ENCODE peak calls at places on chromosomes 12 and 14, in eight cellular contexts. One of them, this sample, is unnamed.

GRCh38 chr12:100024974-100025555 is 40.3 kb upstream of the ANKS1B start:
- DNase-seq in AG04450: no peak
- DNase-seq in cardiac muscle cell: no peak
- DNase-seq in neural progenitor cell: no peak
- DNase-seq in choroid plexus epithelial cell: peak; percentile 30
- DNase-seq in psoas muscle: no peak
- DNase-seq in AG04449: no peak
- DNase-seq in testis: no peak
- DNase-seq in this sample: no peak

GRCh38 chr14:72916174-72916573 is 10.1 kb upstream of the DCAF4 start:
- DNase-seq in AG04450: no peak
- DNase-seq in cardiac muscle cell: no peak
- DNase-seq in neural progenitor cell: no peak
- DNase-seq in choroid plexus epithelial cell: no peak
- DNase-seq in psoas muscle: no peak
- DNase-seq in AG04449: no peak
- DNase-seq in testis: no peak
- DNase-seq in this sample: no peak

GRCh38 chr14:36940476-36940875 is 231.9 kb downstream of the SLC25A21 start:
- DNase-seq in AG04450: no peak
- DNase-seq in cardiac muscle cell: no peak
- DNase-seq in neural progenitor cell: no peak
- DNase-seq in choroid plexus epithelial cell: no peak
- DNase-seq in psoas muscle: no peak
- DNase-seq in AG04449: no peak
- DNase-seq in testis: no peak
- DNase-seq in this sample: no peak

GRCh38 chr12:65497645-65498044 is 219.2 kb downstream of the MSRB3 start:
- DNase-seq in AG04450: no peak
- DNase-seq in cardiac muscle cell: no peak
- DNase-seq in neural progenitor cell: no peak
- DNase-seq in choroid plexus epithelial cell: peak; percentile 53
- DNase-seq in psoas muscle: no peak
- DNase-seq in AG04449: no peak
- DNase-seq in testis: no peak
- DNase-seq in this sample: no peak

GRCh38 chr14:55712505-55712904 is 132.5 kb downstream of the KTN1 start:
- DNase-seq in AG04450: no peak
- DNase-seq in cardiac muscle cell: no peak
- DNase-seq in neural progenitor cell: no peak
- DNase-seq in choroid plexus epithelial cell: no peak
- DNase-seq in psoas muscle: peak; percentile 72
- DNase-seq in AG04449: no peak
- DNase-seq in testis: no peak
- DNase-seq in this sample: no peak

GRCh38 chr12:110039085-110039807 is 9.1 kb downstream of the C12orf76 start:
- DNase-seq in AG04450: peak; percentile 95
- DNase-seq in cardiac muscle cell: no peak
- DNase-seq in neural progenitor cell: no peak
- DNase-seq in choroid plexus epithelial cell: peak; percentile 94
- DNase-seq in psoas muscle: no peak
- DNase-seq in AG04449: peak; percentile 91
- DNase-seq in testis: no peak
- DNase-seq in this sample: peak; percentile 84

GRCh38 chr14:60632257-60632656 is 17.0 kb downstream of the SIX1 start:
- DNase-seq in AG04450: no peak
- DNase-seq in cardiac muscle cell: no peak
- DNase-seq in neural progenitor cell: no peak
- DNase-seq in choroid plexus epithelial cell: no peak
- DNase-seq in psoas muscle: no peak
- DNase-seq in AG04449: no peak
- DNase-seq in testis: no peak
- DNase-seq in this sample: no peak

GRCh38 chr12:55720071-55720564 is at the start of gene RDH5:
- DNase-seq in AG04450: no peak
- DNase-seq in cardiac muscle cell: no peak
- DNase-seq in neural progenitor cell: no peak
- DNase-seq in choroid plexus epithelial cell: peak; percentile 46
- DNase-seq in psoas muscle: peak; percentile 93
- DNase-seq in AG04449: no peak
- DNase-seq in testis: peak; percentile 68
- DNase-seq in this sample: no peak

GRCh38 chr12:128994869-128995268 is 141.6 kb downstream of the GLT1D1 start:
- DNase-seq in AG04450: no peak
- DNase-seq in cardiac muscle cell: no peak
- DNase-seq in neural progenitor cell: no peak
- DNase-seq in choroid plexus epithelial cell: no peak
- DNase-seq in psoas muscle: no peak
- DNase-seq in AG04449: no peak
- DNase-seq in testis: no peak
- DNase-seq in this sample: no peak

GRCh38 chr12:99271071-99271470 is 376.5 kb upstream of the GARIN6 start:
- DNase-seq in AG04450: no peak
- DNase-seq in cardiac muscle cell: no peak
- DNase-seq in neural progenitor cell: no peak
- DNase-seq in choroid plexus epithelial cell: no peak
- DNase-seq in psoas muscle: no peak
- DNase-seq in AG04449: no peak
- DNase-seq in testis: no peak
- DNase-seq in this sample: no peak

GRCh38 chr14:103085106-103086091 is 1.4 kb downstream of the LBHD2 start:
- DNase-seq in AG04450: no peak
- DNase-seq in cardiac muscle cell: no peak
- DNase-seq in neural progenitor cell: peak; percentile 42
- DNase-seq in choroid plexus epithelial cell: no peak
- DNase-seq in psoas muscle: peak; percentile 48
- DNase-seq in AG04449: no peak
- DNase-seq in testis: no peak
- DNase-seq in this sample: no peak
- TF ChIP-seq CTCF in AG04450: peak; percentile 40
- TF ChIP-seq CTCF in cardiac muscle cell: peak; percentile 36
- TF ChIP-seq CTCF in neural progenitor cell: peak; percentile 53
- TF ChIP-seq CTCF in choroid plexus epithelial cell: peak; percentile 40
- TF ChIP-seq CTCF in psoas muscle: no peak
- TF ChIP-seq CTCF in AG04449: peak; percentile 47
- TF ChIP-seq CTCF in testis: no peak
- TF ChIP-seq CTCF in this sample: peak; percentile 31

DNA sequence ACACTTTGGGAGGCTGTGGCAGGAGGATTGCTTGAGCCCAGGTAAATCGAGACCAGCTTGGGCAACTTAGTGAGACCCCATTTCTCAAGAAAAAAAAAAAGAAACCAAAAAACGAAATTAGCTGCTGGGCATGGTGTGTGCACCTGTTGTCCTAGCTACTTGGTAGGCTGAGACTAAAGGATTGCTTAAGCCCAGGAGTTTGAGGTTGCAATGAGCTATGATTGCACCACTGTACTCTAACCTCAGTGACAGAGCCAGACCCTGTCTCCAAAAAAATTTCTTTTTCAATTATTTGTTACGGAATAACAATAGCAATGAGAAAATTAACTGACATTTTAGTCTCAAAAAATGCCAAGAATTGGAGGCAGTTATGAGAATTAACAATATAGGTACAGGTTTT is 128.0 kb downstream of the CCDC91 start:
- DNase-seq in AG04450: no peak
- DNase-seq in cardiac muscle cell: no peak
- DNase-seq in neural progenitor cell: no peak
- DNase-seq in choroid plexus epithelial cell: no peak
- DNase-seq in psoas muscle: no peak
- DNase-seq in AG04449: no peak
- DNase-seq in testis: no peak
- DNase-seq in this sample: no peak
- H3K4me3 ChIP-seq in AG04450: no peak overlapping the region
- H3K4me3 ChIP-seq in cardiac muscle cell: no peak overlapping the region
- H3K4me3 ChIP-seq in neural progenitor cell: no peak overlapping the region
- H3K4me3 ChIP-seq in choroid plexus epithelial cell: no peak overlapping the region
- H3K4me3 ChIP-seq in psoas muscle: no peak overlapping the region
- H3K4me3 ChIP-seq in AG04449: no peak overlapping the region
- H3K4me3 ChIP-seq in testis: no peak overlapping the region
- H3K4me3 ChIP-seq in this sample: no peak overlapping the region

DNA sequence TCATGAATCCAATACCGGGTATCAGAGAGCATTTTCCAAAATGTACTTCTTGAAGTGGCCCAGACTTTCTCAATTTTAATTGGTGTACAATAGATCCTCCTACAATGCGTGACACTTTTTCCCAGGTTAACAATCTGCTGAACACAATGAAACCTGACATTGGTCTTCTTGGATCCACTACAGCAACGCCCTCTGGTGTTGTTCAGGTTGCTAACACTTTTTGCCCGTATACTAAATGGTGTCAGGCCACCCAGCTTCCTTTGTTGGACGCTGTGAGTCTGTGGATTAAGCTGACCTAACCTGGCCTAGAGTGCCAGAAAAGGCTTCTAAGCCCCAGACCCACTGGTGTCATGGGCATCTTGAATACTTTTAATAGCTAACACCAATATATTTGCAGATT is 89.2 kb downstream of the KCNK10 start:
- DNase-seq in AG04450: no peak
- DNase-seq in cardiac muscle cell: peak; percentile 43
- DNase-seq in neural progenitor cell: peak; percentile 71
- DNase-seq in choroid plexus epithelial cell: peak; percentile 0
- DNase-seq in psoas muscle: no peak
- DNase-seq in AG04449: no peak
- DNase-seq in testis: peak; percentile 15
- DNase-seq in this sample: no peak
- TF ChIP-seq CTCF in AG04450: peak; percentile 16
- TF ChIP-seq CTCF in cardiac muscle cell: peak; percentile 37
- TF ChIP-seq CTCF in neural progenitor cell: peak; percentile 62
- TF ChIP-seq CTCF in choroid plexus epithelial cell: no peak
- TF ChIP-seq CTCF in psoas muscle: no peak
- TF ChIP-seq CTCF in AG04449: no peak
- TF ChIP-seq CTCF in testis: peak; percentile 14
- TF ChIP-seq CTCF in this sample: peak; percentile 3

GRCh38 chr14:77111021-77111420 is 13.0 kb downstream of the CIPC start:
- DNase-seq in AG04450: no peak
- DNase-seq in cardiac muscle cell: no peak
- DNase-seq in neural progenitor cell: peak; percentile 95
- DNase-seq in choroid plexus epithelial cell: peak; percentile 22
- DNase-seq in psoas muscle: no peak
- DNase-seq in AG04449: no peak
- DNase-seq in testis: peak; percentile 72
- DNase-seq in this sample: no peak
- H3K4me3 ChIP-seq in AG04450: no peak overlapping the region
- H3K4me3 ChIP-seq in cardiac muscle cell: no peak overlapping the region
- H3K4me3 ChIP-seq in neural progenitor cell: peak overlapping the region; percentile 32
- H3K4me3 ChIP-seq in choroid plexus epithelial cell: no peak overlapping the region
- H3K4me3 ChIP-seq in psoas muscle: no peak overlapping the region
- H3K4me3 ChIP-seq in AG04449: no peak overlapping the region
- H3K4me3 ChIP-seq in testis: no peak overlapping the region
- H3K4me3 ChIP-seq in this sample: no peak overlapping the region

DNA sequence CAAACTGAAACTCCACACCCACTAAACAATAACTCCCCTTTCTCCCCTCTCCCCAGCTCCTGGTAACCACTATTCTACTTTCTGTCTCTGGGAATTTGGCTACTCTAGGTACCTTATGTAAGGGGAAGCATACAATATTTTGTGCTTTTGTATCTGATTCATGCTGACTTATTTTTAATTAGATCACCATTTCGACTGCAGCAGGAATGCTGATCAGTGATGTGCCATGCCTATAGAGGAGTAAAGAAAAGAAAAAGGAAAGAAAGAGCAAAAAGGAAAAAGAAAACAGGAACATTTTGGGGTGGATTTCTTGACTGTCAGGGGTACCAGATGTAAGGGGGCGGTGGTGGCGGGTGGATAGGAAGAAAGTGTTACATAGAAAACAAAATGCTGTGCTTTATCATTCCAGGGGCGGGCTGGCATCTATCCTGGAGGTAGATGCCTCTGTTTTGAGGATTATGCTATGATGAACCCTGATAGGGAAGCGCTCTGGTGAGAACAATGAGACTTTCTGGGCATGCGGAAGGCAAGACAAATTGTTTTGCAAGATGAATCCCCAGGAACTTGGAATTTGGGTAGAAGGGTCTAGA is 45.2 kb upstream of the CTDSP2 start:
- DNase-seq in AG04450: no peak
- DNase-seq in cardiac muscle cell: no peak
- DNase-seq in neural progenitor cell: no peak
- DNase-seq in choroid plexus epithelial cell: no peak
- DNase-seq in psoas muscle: no peak
- DNase-seq in AG04449: no peak
- DNase-seq in testis: no peak
- DNase-seq in this sample: no peak
- TF ChIP-seq CTCF in AG04450: no peak
- TF ChIP-seq CTCF in cardiac muscle cell: no peak
- TF ChIP-seq CTCF in neural progenitor cell: no peak
- TF ChIP-seq CTCF in choroid plexus epithelial cell: no peak
- TF ChIP-seq CTCF in psoas muscle: no peak
- TF ChIP-seq CTCF in AG04449: no peak
- TF ChIP-seq CTCF in testis: no peak
- TF ChIP-seq CTCF in this sample: no peak

GRCh38 chr14:81437226-81437625 is 37.1 kb upstream of the STON2 start:
- DNase-seq in AG04450: no peak
- DNase-seq in cardiac muscle cell: no peak
- DNase-seq in neural progenitor cell: no peak
- DNase-seq in choroid plexus epithelial cell: no peak
- DNase-seq in psoas muscle: no peak
- DNase-seq in AG04449: no peak
- DNase-seq in testis: no peak
- DNase-seq in this sample: no peak
- H3K4me3 ChIP-seq in AG04450: no peak overlapping the region
- H3K4me3 ChIP-seq in cardiac muscle cell: no peak overlapping the region
- H3K4me3 ChIP-seq in neural progenitor cell: no peak overlapping the region
- H3K4me3 ChIP-seq in choroid plexus epithelial cell: no peak overlapping the region
- H3K4me3 ChIP-seq in psoas muscle: peak overlapping the region; percentile 71
- H3K4me3 ChIP-seq in AG04449: no peak overlapping the region
- H3K4me3 ChIP-seq in testis: no peak overlapping the region
- H3K4me3 ChIP-seq in this sample: no peak overlapping the region

This sample was measured in astrocyte of the cerebellum.